ENCODE peak calls at places on chromosomes 11 and 22, in eight cellular contexts. D is AG04450, I is Caco-2, Z is ovary, S is fibroblast of lung, M is HFF-Myc, Q is LNCaP clone FGC, P is thyroid gland. H is an unnamed sample.

GRCh38 chr11:86214710-86215109 is 29.8 kb upstream of the EED start:
- DNase-seq in Q (no peak), P (no peak), S (no peak), Z (no peak), D (no peak), M (no peak), I (no peak), H (no peak)

GRCh38 chr11:70460111-70460510 is 61.8 kb downstream of the CTTN start:
- DNase-seq in P (no peak), D (no peak), Z (no peak), Q (no peak), I (no peak), S (no peak), M (no peak), H (no peak)

GRCh38 chr11:125367710-125368109 is 128.4 kb downstream of the FEZ1 start:
- DNase-seq in M (no peak), S (no peak), I (no peak), P (no peak), D (no peak), Q (no peak), Z (no peak), H (no peak)

GRCh38 chr11:75760710-75761493 is 7.7 kb upstream of the DGAT2 start:
- DNase-seq in Z (no peak), D (no peak), M (no peak), P (peak; percentile 41), I (no peak), Q (no peak), S (peak; percentile 46), H (peak; percentile 50)

GRCh38 chr22:40270031-40270430 is 76.3 kb upstream of the ADSL start:
- DNase-seq in M (no peak), P (no peak), D (no peak), I (no peak), Z (no peak), S (no peak), Q (no peak), H (no peak)

GRCh38 chr22:38949889-38950405 is 7.5 kb upstream of the APOBEC3A start:
- DNase-seq in I (no peak), S (no peak), D (no peak), P (no peak), Z (no peak), Q (no peak), M (no peak), H (no peak)

GRCh38 chr11:118180300-118180703 is 3.9 kb upstream of the SCN2B start:
- DNase-seq in M (no peak), Z (peak; percentile 51), I (no peak), S (peak; percentile 60), P (peak; percentile 80), Q (no peak), D (no peak), H (peak; percentile 11)

GRCh38 chr22:28369849-28370248 is 309.8 kb downstream of the TTC28 start:
- DNase-seq in D (no peak), Q (no peak), I (no peak), S (no peak), Z (no peak), M (no peak), P (no peak), H (no peak)

GRCh38 chr11:123164732-123165450 is 30.2 kb downstream of the CLMP start:
- DNase-seq in D (no peak), Z (no peak), M (no peak), P (no peak), Q (no peak), I (no peak), S (peak; percentile 80), H (no peak)

GRCh38 chr11:8719260-8720190 is 36.9 kb downstream of the RPL27A start:
- DNase-seq in M (peak; percentile 97), D (peak; percentile 73), P (no peak), S (peak; percentile 91), Q (no peak), I (peak; percentile 36), Z (no peak), H (peak; percentile 86)

GRCh38 chr22:23098718-23099524 is 28.6 kb downstream of the GNAZ start:
- DNase-seq in I (no peak), Q (peak; percentile 58), D (no peak), P (peak; percentile 82), M (no peak), S (no peak), Z (peak; percentile 92), H (no peak)

GRCh38 chr22:19703869-19704268 is 10.4 kb upstream of the SEPTIN5 start:
- DNase-seq in M (no peak), S (no peak), D (no peak), I (no peak), P (no peak), Z (no peak), Q (no peak), H (no peak)

GRCh38 chr22:48536691-48537591 is 1290.7 kb downstream of the BRD1 start:
- DNase-seq in S (no peak), Q (no peak), I (no peak), P (no peak), D (no peak), M (no peak), Z (no peak), H (no peak)

GRCh38 chr11:125192194-125192593 is 27.6 kb downstream of the PKNOX2 start:
- DNase-seq in P (peak; percentile 11), M (no peak), Z (no peak), Q (no peak), I (no peak), S (no peak), D (no peak), H (peak; percentile 51)

GRCh38 chr11:67053896-67054850 is 2.5 kb upstream of the RHOD start:
- DNase-seq in M (no peak), P (peak; percentile 57), I (peak; percentile 85), S (peak; percentile 77), Q (no peak), Z (peak; percentile 60), D (no peak), H (peak; percentile 69)

GRCh38 chr11:2716376-2717095 is 16.7 kb upstream of the KCNQ1OT1 start:
- DNase-seq in Q (no peak), P (no peak), S (no peak), I (no peak), M (no peak), Z (no peak), D (no peak), H (no peak)

GRCh38 chr11:57638005-57638760 is 11.5 kb downstream of the YPEL4 start:
- DNase-seq in M (peak; percentile 76), P (peak; percentile 84), Q (no peak), D (peak; percentile 58), S (peak; percentile 84), I (no peak), Z (peak; percentile 79), H (peak; percentile 87)

GRCh38 chr11:812390-812789 is 2.6 kb downstream of the RPLP2 start:
- DNase-seq in Q (no peak), D (no peak), M (no peak), S (no peak), I (no peak), P (no peak), Z (no peak), H (no peak)

GRCh38 chr11:35487532-35488078 is 37.8 kb downstream of the PAMR1 start:
- DNase-seq in D (no peak), Z (no peak), M (peak; percentile 38), P (peak; percentile 53), S (peak; percentile 79), I (peak; percentile 40), Q (no peak), H (peak; percentile 79)

GRCh38 chr11:45211732-45212131 is 65.3 kb downstream of the PRDM11 start:
- DNase-seq in P (no peak), Z (no peak), M (no peak), Q (no peak), I (no peak), D (no peak), S (no peak), H (no peak)
- TF ChIP-seq CTCF in P (no peak), Z (no peak), M (no peak), Q (peak; percentile 26), I (no peak), D (no peak), S (no peak), H (peak; percentile 5)

DNA sequence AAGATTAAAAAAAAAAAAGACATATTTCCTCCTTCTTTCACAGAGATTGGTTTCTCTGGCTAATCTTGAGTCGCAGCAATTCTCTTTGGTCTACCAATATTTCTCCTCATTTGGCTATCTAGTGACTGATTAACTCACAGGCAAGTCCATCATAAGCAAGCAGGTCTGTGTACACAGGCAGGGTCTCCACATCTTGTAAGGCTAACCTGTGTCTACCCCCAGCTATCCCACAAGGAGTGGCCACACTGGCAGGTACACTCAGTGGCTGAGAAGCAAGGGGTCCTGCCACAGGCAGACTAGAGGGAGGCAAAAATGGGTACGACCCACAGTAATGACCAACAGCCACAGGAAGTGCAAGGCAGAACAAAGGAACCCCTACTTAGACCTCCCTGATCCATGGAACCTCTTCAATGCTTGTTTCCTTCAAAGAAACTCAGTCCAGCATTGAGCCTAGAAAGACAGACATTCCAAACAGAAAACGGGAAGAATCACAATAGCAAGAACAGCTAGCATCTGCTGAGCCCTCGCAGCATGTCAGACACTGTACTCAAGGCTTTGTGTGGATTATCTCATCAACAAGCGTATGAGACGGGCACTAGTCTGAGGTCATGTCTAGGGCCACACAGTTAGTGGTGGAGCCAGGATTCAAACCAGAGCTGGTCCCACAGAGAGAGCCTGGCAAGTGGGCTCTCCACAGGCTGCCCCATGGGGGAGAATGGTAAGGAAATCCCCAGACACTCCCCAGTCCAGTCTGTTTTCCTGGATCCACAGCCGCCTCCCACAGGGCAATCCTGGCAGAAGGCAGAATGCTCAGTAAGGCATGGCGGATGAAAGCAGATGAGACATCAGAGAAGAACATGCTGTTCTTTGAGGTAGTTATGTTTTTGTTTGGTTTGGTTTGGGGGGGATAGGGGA is 34.2 kb downstream of the PLEKHA7 start:
- DNase-seq in I (no peak), S (no peak), Q (no peak), D (no peak), M (no peak), P (no peak), Z (no peak), H (no peak)
- TF ChIP-seq CTCF in I (no peak), S (no peak), Q (no peak), D (no peak), M (no peak), P (no peak), Z (no peak), H (no peak)

GRCh38 chr11:44566952-44567875 is 1.8 kb downstream of the CD82 start:
- DNase-seq in Z (no peak), S (no peak), Q (no peak), M (no peak), P (no peak), I (no peak), D (no peak), H (no peak)
- TF ChIP-seq CTCF in Z (no peak), S (peak; percentile 17), Q (no peak), M (no peak), P (no peak), I (no peak), D (peak; percentile 37), H (peak; percentile 1)

DNA sequence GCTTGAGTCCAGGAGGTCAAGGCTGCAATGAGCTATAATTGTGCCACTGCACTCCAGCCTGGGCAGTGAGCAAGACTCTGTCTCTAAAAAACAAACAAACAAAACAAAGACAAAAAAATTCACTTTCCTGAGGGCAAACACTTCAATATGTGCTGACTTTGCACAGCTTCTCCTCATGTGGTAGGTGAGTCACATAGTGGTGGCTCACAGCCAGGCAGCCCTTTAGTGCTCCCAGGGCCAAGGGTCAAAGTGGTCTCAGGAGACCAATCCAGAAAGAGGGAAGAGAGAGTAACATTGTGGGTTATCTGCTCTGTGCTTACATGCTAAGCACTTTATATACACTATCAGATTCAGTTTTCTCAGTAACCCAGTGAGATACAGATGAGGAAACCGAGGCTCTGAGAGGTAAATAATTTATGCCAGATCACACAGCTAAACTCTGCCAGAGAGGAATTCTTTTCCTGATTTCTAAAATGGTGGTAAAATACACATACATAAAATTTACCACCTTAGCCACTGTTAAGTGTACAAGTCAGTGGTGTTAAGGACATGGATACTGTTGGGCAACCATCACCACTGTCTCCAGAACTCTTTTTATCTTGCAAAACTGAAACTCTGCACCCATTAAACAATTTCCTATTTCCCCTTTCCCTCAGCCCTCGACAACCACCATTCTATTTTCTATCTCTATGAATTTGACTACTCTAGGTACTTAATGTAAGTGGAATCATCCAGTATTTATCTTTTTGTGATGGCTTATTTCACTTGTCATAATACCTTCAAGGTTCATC is 231.7 kb upstream of the NARS2 start:
- DNase-seq in Z (no peak), S (peak; percentile 64), Q (no peak), I (no peak), P (peak; percentile 57), M (peak; percentile 75), D (no peak), H (peak; percentile 20)
- TF ChIP-seq CTCF in Z (no peak), S (no peak), Q (no peak), I (no peak), P (no peak), M (no peak), D (no peak), H (no peak)

H was measured in fibroblast of pulmonary artery.